ENCODE peak calls at places on chromosomes 11 and 22, in five cellular contexts. C, F, J, E and Y are unnamed samples.

GRCh38 chr11:31437742-31438435 is 68.2 kb downstream of the DNAJC24 start:
- DNase-seq in C (no peak), F (no peak), J (no peak), E (no peak), Y (no peak)

GRCh38 chr11:73647459-73648100 is 1.2 kb downstream of the PLEKHB1 start:
- DNase-seq in C (peak), F (peak), J (peak), E (peak), Y (no peak)

GRCh38 chr11:113906515-113906914 is 1.9 kb downstream of the HTR3B start:
- DNase-seq in C (no peak), F (no peak), J (peak), E (no peak), Y (no peak)

GRCh38 chr11:107427569-107428180 is 29.9 kb downstream of the CWF19L2 start:
- DNase-seq in C (no peak), F (no peak), J (no peak), E (no peak), Y (no peak)

GRCh38 chr11:132072044-132072879 is 701.8 kb downstream of the NTM start:
- DNase-seq in C (no peak), F (no peak), J (no peak), E (no peak), Y (no peak)

GRCh38 chr11:72244317-72245231 is 598 bp upstream of the PHOX2A start:
- DNase-seq in C (no peak), F (no peak), J (no peak), E (no peak), Y (no peak)

GRCh38 chr11:104078995-104079394 is 42.6 kb downstream of the DDI1 start:
- DNase-seq in C (no peak), F (no peak), J (no peak), E (no peak), Y (no peak)

GRCh38 chr22:17562906-17563870 is at the start of gene SLC25A18:
- DNase-seq in C (peak), F (peak), J (no peak), E (no peak), Y (peak)

GRCh38 chr11:116732740-116733385 is 39.9 kb downstream of the BUD13 start:
- DNase-seq in C (peak), F (no peak), J (peak), E (peak), Y (no peak)

GRCh38 chr11:110249066-110249465 is 47.3 kb downstream of the RDX start:
- DNase-seq in C (no peak), F (no peak), J (no peak), E (no peak), Y (no peak)

DNA sequence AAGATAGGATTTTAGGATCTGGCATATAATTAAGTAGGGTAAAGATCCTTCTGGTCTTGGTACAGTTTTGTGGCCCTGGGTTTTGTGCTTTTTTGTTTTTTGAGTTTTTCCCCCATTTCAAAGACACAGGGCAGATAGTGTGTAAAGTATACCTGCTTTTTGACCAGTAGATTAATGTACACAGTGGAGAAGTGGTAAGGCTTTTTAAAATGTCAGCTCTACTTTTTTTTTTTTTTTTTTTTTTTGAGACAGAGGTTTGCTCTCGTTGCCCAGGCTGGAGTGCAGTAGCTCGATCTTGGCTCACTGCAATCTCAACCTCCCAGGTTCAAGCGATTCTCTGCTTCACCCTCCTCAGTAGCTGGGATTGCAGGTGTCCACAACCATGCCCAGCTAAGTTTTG is 4.0 kb downstream of the EP300 start:
- DNase-seq in C (no peak), F (no peak), J (no peak), E (no peak), Y (no peak)
- H3K4me3 ChIP-seq in C (no peak), F (no peak), J (peak), E (peak), Y (no peak)

GRCh38 chr22:37607010-37607911 is 1.4 kb upstream of the GGA1 start:
- DNase-seq in C (peak), F (peak), J (peak), E (peak), Y (no peak)

GRCh38 chr22:37607912-37608476 is 640 bp upstream of the GGA1 start:
- DNase-seq in C (peak), F (no peak), J (no peak), E (no peak), Y (no peak)

GRCh38 chr22:37610480-37611148 is 2.0 kb downstream of the GGA1 start:
- DNase-seq in C (peak), F (no peak), J (no peak), E (no peak), Y (no peak)

GRCh38 chr22:37609240-37610152 is 862 bp downstream of the GGA1 start:
- DNase-seq in C (no peak), F (no peak), J (no peak), E (no peak), Y (no peak)

GRCh38 chr22:37608477-37609239 is at the start of gene GGA1:
- DNase-seq in C (peak), F (peak), J (peak), E (peak), Y (no peak)
- TF ChIP-seq POLR2AphosphoS5 in C (peak), F (peak), J (peak), E (peak), Y (peak)

GRCh38 chr11:69298778-69299461 is 5.0 kb downstream of the MYEOV start:
- DNase-seq in C (no peak), F (no peak), J (no peak), E (peak), Y (no peak)

GRCh38 chr11:69299572-69299971 is 5.6 kb downstream of the MYEOV start:
- DNase-seq in C (no peak), F (no peak), J (no peak), E (peak), Y (no peak)

GRCh38 chr11:69296890-69297224 is 2.9 kb downstream of the MYEOV start:
- DNase-seq in C (peak), F (no peak), J (peak), E (no peak), Y (no peak)

GRCh38 chr11:69297225-69297925 is 3.4 kb downstream of the MYEOV start:
- DNase-seq in C (peak), F (peak), J (peak), E (peak), Y (no peak)

GRCh38 chr11:69297926-69298777 is 4.2 kb downstream of the MYEOV start:
- DNase-seq in C (peak), F (peak), J (peak), E (peak), Y (no peak)
- TF ChIP-seq POLR2A in C (peak), F (no peak), J (no peak), E (no peak), Y (no peak)

DNA sequence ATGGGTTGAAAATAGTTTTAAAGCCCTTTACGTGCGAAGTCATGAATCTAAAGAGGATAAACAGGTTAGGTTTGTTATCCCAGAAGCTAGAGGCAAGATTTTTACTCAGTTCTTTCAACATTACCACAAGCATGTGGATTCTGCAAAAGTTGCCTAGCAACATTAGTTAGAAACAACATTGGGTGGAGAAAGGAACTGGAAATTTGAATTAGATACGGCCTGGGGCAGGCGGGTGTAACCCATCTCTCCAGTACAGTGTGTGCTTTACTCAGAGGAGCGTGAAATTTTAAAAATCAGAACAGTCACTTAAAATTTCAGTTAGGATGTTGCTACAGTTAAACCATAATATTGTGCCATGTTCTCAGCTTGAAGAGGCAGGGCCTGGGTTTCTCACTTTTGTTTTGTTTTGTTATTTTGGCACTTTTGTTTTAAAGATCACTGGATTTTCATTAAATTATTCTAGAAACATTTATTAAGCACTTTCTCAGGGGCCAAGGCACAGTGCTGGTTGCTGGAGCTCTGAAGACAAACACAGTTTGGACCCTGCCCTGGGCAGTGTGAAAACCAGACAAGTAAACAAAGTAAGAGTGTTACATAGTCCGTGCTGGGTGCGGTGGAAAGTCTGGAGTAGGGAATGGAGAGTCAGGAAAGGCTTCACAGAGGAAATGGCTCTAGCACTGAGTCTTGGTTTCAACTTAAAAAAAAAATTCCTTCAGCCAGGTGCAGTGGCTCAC is 4.4 kb upstream of the WEE1 start:
- DNase-seq in C (peak), F (peak), J (peak), E (no peak), Y (no peak)
- H3K4me3 ChIP-seq in C (peak), F (no peak), J (peak), E (peak), Y (no peak)